ENCODE peak calls at places on chromosomes 1 and 21, in five cellular contexts. J is hepatocyte; O is CD8-positive, alpha-beta memory T cell; H is lower leg skin; X is stimulated activated CD4-positive, alpha-beta T cell treated with anti-CD3 and anti-CD28 coated beads, Interleukin-15, amount 100 ng/mL, for 24 hours. N is an unnamed sample.

GRCh38 chr1:44637590-44638411 is 36.5 kb downstream of the TMEM53 start:
- DNase-seq in J (no peak), O (no peak), H (no peak), X (no peak), N (peak)

GRCh38 chr1:85058781-85059180 is 10.5 kb upstream of the MCOLN3 start:
- DNase-seq in J (no peak), O (no peak), H (no peak), X (no peak), N (no peak)

GRCh38 chr21:31514598-31514997 is 144.9 kb upstream of the SOD1 start:
- DNase-seq in J (peak), O (no peak), H (no peak), X (no peak), N (peak)

GRCh38 chr1:77536813-77537212 is 145.6 kb downstream of the ZZZ3 start:
- DNase-seq in J (no peak), O (no peak), H (no peak), X (no peak), N (no peak)

GRCh38 chr1:44947060-44947773 is 39.2 kb downstream of the EIF2B3 start:
- DNase-seq in J (peak), O (no peak), H (no peak), X (no peak), N (peak)

GRCh38 chr1:1141911-1142250 is 26.0 kb upstream of the C1orf159 start:
- DNase-seq in J (no peak), O (no peak), H (no peak), X (no peak), N (no peak)

GRCh38 chr1:15952317-15953258 is 23.3 kb downstream of the ZBTB17 start:
- DNase-seq in J (peak), O (peak), H (no peak), X (peak), N (peak)

GRCh38 chr1:91696321-91696720 is 189.6 kb downstream of the TGFBR3 start:
- DNase-seq in J (no peak), O (no peak), H (no peak), X (no peak), N (no peak)

GRCh38 chr1:3068400-3069361 is at the start of gene PRDM16:
- DNase-seq in J (peak), O (peak), H (no peak), X (peak), N (peak)

GRCh38 chr1:115176189-115176588 is 86.9 kb upstream of the TSPAN2 start:
- DNase-seq in J (no peak), O (no peak), H (no peak), X (no peak), N (no peak)

GRCh38 chr1:2412773-2413494 is 570 bp upstream of the PEX10 start:
- DNase-seq in J (peak), O (no peak), H (no peak), X (no peak), N (peak)

GRCh38 chr1:161427733-161428516 is 60.2 kb upstream of the CFAP126 start:
- DNase-seq in J (peak), O (no peak), H (no peak), X (peak), N (peak)

GRCh38 chr1:61358770-61359455 is 276.6 kb downstream of the NFIA start:
- DNase-seq in J (no peak), O (no peak), H (no peak), X (no peak), N (no peak)

GRCh38 chr1:220943319-220943718 is 64.1 kb downstream of the HLX start:
- DNase-seq in J (no peak), O (no peak), H (no peak), X (no peak), N (no peak)

GRCh38 chr1:51549901-51550300 is 30.8 kb upstream of the EPS15 start:
- DNase-seq in J (no peak), O (no peak), H (no peak), X (no peak), N (no peak)

GRCh38 chr1:9605946-9606455 is 17.3 kb downstream of the TMEM201 start:
- DNase-seq in J (no peak), O (peak), H (no peak), X (no peak), N (no peak)

GRCh38 chr1:56821462-56821797 is 2.2 kb upstream of the FYB2 start:
- DNase-seq in J (peak), O (no peak), H (no peak), X (no peak), N (peak)

GRCh38 chr1:207867136-207868081 is 43.5 kb downstream of the CD34 start:
- DNase-seq in J (no peak), O (no peak), H (peak), X (peak), N (peak)

GRCh38 chr1:54591127-54591756 is 32.1 kb downstream of the FAM151A start:
- DNase-seq in J (no peak), O (no peak), H (no peak), X (no peak), N (no peak)

GRCh38 chr1:108897865-108898720 is 21.3 kb downstream of the GPSM2 start:
- DNase-seq in J (peak), O (no peak), H (no peak), X (no peak), N (peak)

GRCh38 chr1:230215529-230215928 is 148.5 kb downstream of the GALNT2 start:
- DNase-seq in J (no peak), O (no peak), H (no peak), X (no peak), N (peak)

GRCh38 chr1:226686440-226687436 is 52.3 kb downstream of the ITPKB start:
- DNase-seq in J (no peak), O (no peak), H (no peak), X (no peak), N (no peak)

GRCh38 chr1:150567341-150567716 is 12.1 kb downstream of the MCL1 start:
- DNase-seq in J (peak), O (peak), H (peak), X (peak), N (no peak)

GRCh38 chr1:2344121-2344681 is 47.2 kb downstream of the MORN1 start:
- DNase-seq in J (no peak), O (peak), H (no peak), X (no peak), N (no peak)

GRCh38 chr1:156602557-156602993 is 1.3 kb upstream of the GPATCH4 start:
- DNase-seq in J (no peak), O (no peak), H (no peak), X (no peak), N (peak)

GRCh38 chr21:44710756-44711326 is 531 bp downstream of the TSPEAR start:
- DNase-seq in J (peak), O (peak), H (no peak), X (no peak), N (peak)

GRCh38 chr1:190699165-190699564 is 221.5 kb upstream of the BRINP3 start:
- DNase-seq in J (no peak), O (no peak), H (no peak), X (no peak), N (no peak)

N was measured in left kidney.